ENCODE peak calls at places on chromosome 2, in seven cellular contexts. W is right cardiac atrium; D is heart right ventricle; B is Right ventricle myocardium superior; A is CD8-positive, alpha-beta T cell; O is activated CD8-positive, alpha-beta memory T cell treated with anti-CD3 and anti-CD28 coated beads, Interleukin-2, amount 10 ng/mL, durations not matched to agents 7 days and 5 days; S is upper lobe of left lung. Q is an unnamed sample.

GRCh38 chr2:218263817-218264611 is 3.2 kb downstream of the GPBAR1 start:
- ATAC-seq in W (no peak), D (no peak), B (no peak), A (no peak), O (peak), S (no peak), Q (no peak)

GRCh38 chr2:15160602-15161001 is 400.5 kb downstream of the NBAS start:
- ATAC-seq in W (no peak), D (no peak), B (no peak), A (no peak), O (no peak), S (no peak), Q (no peak)

GRCh38 chr2:16332681-16333519 is 332.7 kb downstream of the CYRIA start:
- ATAC-seq in W (peak), D (no peak), B (peak), A (no peak), O (no peak), S (no peak), Q (no peak)

GRCh38 chr2:27809761-27810241 is 38.3 kb downstream of the MRPL33 start:
- ATAC-seq in W (no peak), D (no peak), B (no peak), A (no peak), O (no peak), S (peak), Q (no peak)

GRCh38 chr2:155412599-155412998 is 714.1 kb downstream of the KCNJ3 start:
- ATAC-seq in W (no peak), D (no peak), B (no peak), A (no peak), O (no peak), S (no peak), Q (no peak)

GRCh38 chr2:1546901-1547300 is 133.6 kb downstream of the TPO start:
- ATAC-seq in W (no peak), D (no peak), B (no peak), A (no peak), O (no peak), S (no peak), Q (no peak)

GRCh38 chr2:240560084-240560479 is at the start of gene DUSP28:
- ATAC-seq in W (peak), D (peak), B (peak), A (peak), O (peak), S (peak), Q (peak)

GRCh38 chr2:233938676-233939370 is 21.6 kb downstream of the TRPM8 start:
- ATAC-seq in W (no peak), D (no peak), B (no peak), A (no peak), O (no peak), S (no peak), Q (no peak)

GRCh38 chr2:64595397-64596160 is 58.1 kb downstream of the SERTAD2 start:
- ATAC-seq in W (no peak), D (no peak), B (peak), A (no peak), O (no peak), S (no peak), Q (no peak)

GRCh38 chr2:112304298-112304941 is 29.0 kb downstream of the ZC3H6 start:
- ATAC-seq in W (peak), D (no peak), B (no peak), A (no peak), O (no peak), S (no peak), Q (no peak)

GRCh38 chr2:11330457-11331142 is 13.8 kb downstream of the ROCK2 start:
- ATAC-seq in W (no peak), D (no peak), B (peak), A (no peak), O (no peak), S (no peak), Q (no peak)

GRCh38 chr2:191479680-191480023 is 198.3 kb upstream of the NABP1 start:
- ATAC-seq in W (no peak), D (peak), B (no peak), A (no peak), O (no peak), S (no peak), Q (no peak)

GRCh38 chr2:73868204-73868978 is 24.4 kb upstream of the ACTG2 start:
- ATAC-seq in W (no peak), D (no peak), B (no peak), A (no peak), O (no peak), S (no peak), Q (no peak)

GRCh38 chr2:195586062-195586713 is 70.8 kb upstream of the SLC39A10 start:
- ATAC-seq in W (no peak), D (no peak), B (peak), A (no peak), O (no peak), S (no peak), Q (no peak)

GRCh38 chr2:150978053-150978452 is 283.6 kb downstream of the RBM43 start:
- ATAC-seq in W (no peak), D (no peak), B (no peak), A (no peak), O (no peak), S (no peak), Q (no peak)

GRCh38 chr2:236001166-236001828 is 166.9 kb downstream of the GBX2 start:
- ATAC-seq in W (no peak), D (peak), B (no peak), A (no peak), O (no peak), S (no peak), Q (no peak)

GRCh38 chr2:171787333-171788072 is 100.2 kb downstream of the DYNC1I2 start:
- ATAC-seq in W (peak), D (no peak), B (no peak), A (no peak), O (no peak), S (no peak), Q (no peak)

GRCh38 chr2:149170911-149171310 is 132.4 kb downstream of the LYPD6B start:
- ATAC-seq in W (no peak), D (no peak), B (no peak), A (no peak), O (no peak), S (no peak), Q (no peak)

GRCh38 chr2:69217333-69218080 is 169.5 kb downstream of the GFPT1 start:
- ATAC-seq in W (no peak), D (no peak), B (no peak), A (no peak), O (no peak), S (no peak), Q (no peak)

GRCh38 chr2:138228101-138228500 is 263.8 kb downstream of the HNMT start:
- ATAC-seq in W (no peak), D (no peak), B (no peak), A (no peak), O (no peak), S (no peak), Q (no peak)

GRCh38 chr2:181785677-181786344 is 105.5 kb upstream of the NEUROD1 start:
- ATAC-seq in W (no peak), D (no peak), B (no peak), A (no peak), O (no peak), S (no peak), Q (no peak)

GRCh38 chr2:42021490-42021889 is 26.3 kb upstream of the PKDCC start:
- ATAC-seq in W (peak), D (peak), B (peak), A (no peak), O (no peak), S (no peak), Q (peak)

GRCh38 chr2:9690252-9690651 is 59.5 kb upstream of the YWHAQ start:
- ATAC-seq in W (peak), D (peak), B (peak), A (no peak), O (no peak), S (peak), Q (no peak)